ENCODE peak calls at places on chromosomes 6 and 20, in five cellular contexts. R, W, M, Z and T are unnamed samples.

GRCh38 chr6:156449128-156449527 is 328.1 kb upstream of the ARID1B start:
- DNase-seq in W (no peak), R (no peak), M (no peak), Z (no peak), T (no peak)

GRCh38 chr20:43994486-43995100 is 79.9 kb downstream of the TOX2 start:
- DNase-seq in W (peak; percentile 52), Z (no peak), M (no peak), R (peak; percentile 23), T (no peak)

GRCh38 chr20:25259788-25260254 is 11.9 kb downstream of the PYGB start:
- DNase-seq in W (no peak), Z (peak; percentile 46), R (no peak), M (no peak), T (peak; percentile 41)

GRCh38 chr6:1482381-1483166 is 93.2 kb downstream of the FOXF2 start:
- DNase-seq in M (no peak), R (no peak), Z (no peak), W (peak; percentile 44), T (no peak)

GRCh38 chr20:37758332-37758731 is 64.5 kb downstream of the CTNNBL1 start:
- DNase-seq in R (no peak), M (no peak), Z (no peak), W (no peak), T (no peak)

GRCh38 chr20:64069614-64070243 is 6.7 kb downstream of the TCEA2 start:
- DNase-seq in R (no peak), Z (no peak), W (no peak), M (no peak), T (no peak)

GRCh38 chr6:32938494-32938893 is 2.3 kb downstream of the HLA-DMB start:
- DNase-seq in Z (no peak), M (no peak), R (no peak), W (no peak), T (no peak)

GRCh38 chr6:147624946-147625515 is 116.5 kb downstream of the SAMD5 start:
- DNase-seq in Z (no peak), R (no peak), M (no peak), W (no peak), T (no peak)

GRCh38 chr6:35698858-35699257 is 10.1 kb upstream of the FKBP5 start:
- DNase-seq in Z (no peak), R (no peak), W (no peak), M (no peak), T (no peak)

GRCh38 chr6:127879685-127880084 is 21.2 kb downstream of the THEMIS start:
- DNase-seq in M (no peak), W (peak; percentile 7), Z (peak; percentile 24), R (peak; percentile 34), T (no peak)

GRCh38 chr6:139355172-139355571 is 19.3 kb downstream of the CITED2 start:
- DNase-seq in Z (no peak), W (no peak), M (no peak), R (no peak), T (no peak)

GRCh38 chr6:1407499-1407990 is 18.2 kb downstream of the FOXF2 start:
- DNase-seq in M (no peak), R (no peak), W (peak; percentile 74), Z (no peak), T (no peak)

GRCh38 chr6:106939848-106940247 is 34.7 kb downstream of the CD24 start:
- DNase-seq in R (no peak), M (no peak), Z (no peak), W (no peak), T (no peak)

GRCh38 chr20:50909413-50909812 is 21.8 kb downstream of the ADNP start:
- DNase-seq in R (no peak), W (no peak), Z (no peak), M (no peak), T (no peak)

GRCh38 chr6:100269189-100269588 is 195.5 kb downstream of the SIM1 start:
- DNase-seq in R (peak; percentile 90), W (peak; percentile 85), M (no peak), Z (no peak), T (no peak)

GRCh38 chr6:117440558-117441525 is 15.1 kb upstream of the ROS1 start:
- DNase-seq in Z (no peak), R (peak; percentile 99), M (no peak), W (peak; percentile 93), T (no peak)

GRCh38 chr6:72616406-72617015 is 5.4 kb upstream of the KCNQ5 start:
- DNase-seq in M (no peak), Z (no peak), W (peak; percentile 60), R (no peak), T (peak; percentile 39)

GRCh38 chr6:31025595-31025994 is 15.3 kb downstream of the MUC22 start:
- DNase-seq in R (no peak), W (no peak), M (no peak), Z (no peak), T (no peak)

GRCh38 chr6:10531942-10532341 is 10.8 kb downstream of the GCNT2 start:
- DNase-seq in W (no peak), Z (no peak), R (no peak), M (no peak), T (no peak)

GRCh38 chr6:10528170-10528981 is 7.2 kb downstream of the GCNT2 start:
- DNase-seq in R (peak; percentile 59), M (peak; percentile 44), W (peak; percentile 55), Z (no peak), T (peak; percentile 69)

GRCh38 chr6:10531513-10531912 is 10.4 kb downstream of the GCNT2 start:
- DNase-seq in R (no peak), W (no peak), M (no peak), Z (no peak), T (no peak)

GRCh38 chr6:10532392-10532791 is 11.2 kb downstream of the GCNT2 start:
- DNase-seq in W (no peak), R (no peak), M (no peak), Z (no peak), T (no peak)

GRCh38 chr6:10529231-10529801 is 8.2 kb downstream of the GCNT2 start:
- DNase-seq in M (peak; percentile 45), R (peak; percentile 74), W (no peak), Z (no peak), T (peak; percentile 23)
- H3K4me3 ChIP-seq in M (peak overlapping the region; percentile 18), R (peak overlapping the region; percentile 43), W (no peak overlapping the region), Z (no peak overlapping the region), T (peak overlapping the region; percentile 97)

DNA sequence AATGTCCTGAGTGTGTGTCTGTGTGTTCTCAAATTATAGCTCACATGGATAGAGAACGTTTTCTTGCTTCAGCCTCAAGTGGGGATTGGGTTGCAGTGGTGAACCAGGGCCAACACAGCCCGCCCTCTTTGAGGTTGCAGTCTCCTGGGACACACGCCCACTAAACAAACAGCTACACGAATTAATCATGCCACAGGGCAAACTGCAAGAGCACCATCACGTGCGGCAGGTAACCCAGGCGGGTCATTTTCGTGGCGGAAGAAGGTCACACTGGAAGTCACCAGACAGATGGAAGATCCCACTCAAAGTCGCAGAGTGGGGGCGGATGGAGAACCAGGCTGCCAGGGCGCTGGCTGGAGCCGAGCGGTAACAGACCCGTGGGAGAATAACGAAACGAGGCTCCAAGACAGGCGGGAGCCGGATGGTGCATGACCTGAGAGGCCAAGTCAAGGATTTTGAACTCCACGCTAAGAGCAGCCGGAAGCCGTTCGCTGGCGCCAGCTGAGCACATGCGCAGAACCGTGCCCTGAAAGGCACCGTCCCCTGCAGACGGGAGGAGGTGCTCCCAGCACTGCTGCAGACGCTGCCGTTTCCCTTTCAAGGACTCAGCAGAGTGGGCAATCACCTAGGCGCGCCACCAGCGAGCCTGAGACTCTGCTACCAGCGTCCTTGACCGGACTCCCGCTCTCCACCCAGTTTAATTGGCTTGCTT is 10.7 kb downstream of the DLL1 start:
- DNase-seq in W (peak; percentile 12), R (no peak), Z (peak; percentile 91), M (peak; percentile 76), T (peak; percentile 65)
- H3K4me3 ChIP-seq in W (peak overlapping the region; percentile 19), R (no peak overlapping the region), Z (no peak overlapping the region), M (no peak overlapping the region), T (peak overlapping the region; percentile 44)

DNA sequence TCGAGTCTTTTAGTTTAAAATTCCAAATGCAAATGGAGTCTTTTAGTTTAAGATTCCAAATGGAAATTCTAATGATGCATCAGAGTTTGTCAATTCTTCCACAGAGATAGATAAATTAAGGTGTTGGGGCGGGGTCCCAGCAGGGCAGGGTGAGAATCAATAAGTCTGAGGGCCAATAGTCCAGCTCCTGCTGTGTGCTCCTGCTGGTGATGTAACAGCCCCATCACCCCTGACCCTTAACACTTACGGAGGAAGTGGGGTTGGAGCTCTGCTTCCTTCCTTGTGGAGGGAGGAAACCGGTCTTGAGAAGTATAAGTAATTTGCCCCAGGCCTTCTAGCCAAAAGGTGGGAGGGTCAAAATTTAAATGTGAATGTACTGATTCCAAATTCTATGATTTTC is 17.3 kb downstream of the ZBTB2 start:
- DNase-seq in M (no peak), Z (no peak), W (no peak), R (no peak), T (no peak)
- H3K4me3 ChIP-seq in M (no peak overlapping the region), Z (no peak overlapping the region), W (no peak overlapping the region), R (no peak overlapping the region), T (peak overlapping the region; percentile 75)

DNA sequence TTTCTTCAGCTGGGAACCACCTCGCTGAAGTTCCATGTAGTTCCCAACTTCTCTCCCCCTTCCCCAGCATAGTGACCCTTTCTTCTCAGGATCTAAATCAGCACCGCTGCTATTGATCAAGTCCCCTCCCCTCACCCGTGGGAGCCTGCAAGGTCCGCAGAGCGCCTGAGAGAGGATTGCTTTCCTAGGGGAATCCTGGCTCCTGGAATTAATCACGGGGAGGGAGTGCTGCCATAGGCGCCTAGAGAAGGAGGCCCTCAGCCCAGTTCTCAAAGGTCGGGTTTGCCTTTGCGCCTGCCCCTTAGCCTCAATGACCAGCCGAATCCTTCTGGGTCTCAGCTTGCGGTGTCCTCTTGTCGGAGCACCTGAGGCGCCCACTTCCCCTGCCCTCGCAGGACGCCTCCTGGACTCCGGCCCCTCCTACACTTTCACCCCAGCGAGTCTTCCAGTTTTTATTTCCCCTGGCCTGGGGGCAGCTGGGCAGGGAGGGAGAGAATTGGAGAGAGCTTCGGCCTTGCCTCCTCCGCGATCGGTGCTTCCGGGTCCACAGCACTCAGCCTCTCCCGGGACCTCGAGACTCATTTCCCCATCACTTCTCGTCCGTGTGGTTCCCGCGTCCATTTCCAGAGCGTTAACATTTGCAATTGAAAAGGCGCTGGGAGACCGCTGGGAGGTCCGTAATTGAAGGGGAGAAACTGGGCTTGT is 3.1 kb upstream of the NKX2-2 start:
- DNase-seq in Z (no peak), W (no peak), R (no peak), M (no peak), T (no peak)
- H3K4me3 ChIP-seq in Z (no peak overlapping the region), W (no peak overlapping the region), R (no peak overlapping the region), M (no peak overlapping the region), T (no peak overlapping the region)

GRCh38 chr6:136749359-136749758 is 42.9 kb downstream of the MAP3K5 start:
- DNase-seq in Z (no peak), W (no peak), R (no peak), M (no peak), T (no peak)
- H3K4me3 ChIP-seq in Z (no peak overlapping the region), W (no peak overlapping the region), R (no peak overlapping the region), M (no peak overlapping the region), T (no peak overlapping the region)

DNA sequence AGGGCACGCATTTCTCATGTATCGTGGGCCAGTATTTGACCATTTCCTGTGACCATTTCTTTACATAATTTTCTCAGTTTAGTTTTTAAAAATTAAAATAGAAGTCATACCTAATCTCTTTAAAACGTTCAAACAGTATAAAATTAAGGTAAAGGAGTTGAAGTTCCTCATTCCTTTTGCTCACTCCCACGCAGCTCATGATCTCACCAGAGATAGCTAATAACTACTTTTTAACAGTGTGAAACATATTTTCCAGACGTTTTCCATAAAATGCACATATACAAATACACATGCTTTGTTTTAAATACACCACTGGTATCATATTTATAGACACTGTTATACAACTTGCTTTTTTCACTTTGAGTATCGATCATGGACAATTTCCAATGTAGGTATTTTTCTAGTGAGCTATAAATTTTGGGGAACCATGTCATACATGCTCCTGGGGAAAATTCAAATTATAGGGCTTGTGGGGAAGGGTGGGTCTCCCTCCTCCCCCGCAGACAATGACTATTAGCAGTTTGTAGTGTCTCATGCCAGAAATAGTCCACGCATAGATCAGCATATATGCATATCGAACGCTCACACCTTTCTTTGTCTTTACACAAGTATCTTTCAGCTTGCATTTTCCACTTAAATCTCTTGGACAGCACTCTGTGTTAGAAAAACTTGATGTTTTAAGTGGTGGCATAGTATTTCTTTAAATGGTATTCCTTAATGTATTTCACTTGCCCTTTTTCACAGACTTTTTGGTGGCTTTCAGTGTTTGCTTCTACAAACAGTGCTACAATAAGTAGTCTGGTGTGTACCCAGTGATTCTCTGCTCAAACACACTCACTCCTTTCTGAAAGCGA is 145.5 kb upstream of the ZNF217 start:
- DNase-seq in Z (no peak), W (no peak), M (no peak), R (peak; percentile 52), T (no peak)
- H3K4me3 ChIP-seq in Z (no peak overlapping the region), W (peak overlapping the region; percentile 22), M (no peak overlapping the region), R (peak overlapping the region; percentile 17), T (no peak overlapping the region)